ENCODE peak calls at places on chromosomes 6 and 20, in six cellular contexts. X, M, S, D, K and L are unnamed samples.

GRCh38 chr6:139983555-139984276 is 609.3 kb upstream of the CITED2 start:
- DNase-seq in K (no peak), X (no peak), M (no peak), D (no peak), S (peak), L (no peak)

GRCh38 chr6:109178921-109179320 is 83.6 kb downstream of the CEP57L1 start:
- DNase-seq in K (no peak), X (no peak), D (no peak), S (no peak), M (no peak), L (no peak)

GRCh38 chr6:1223312-1223603 is 88.6 kb upstream of the FOXQ1 start:
- DNase-seq in K (no peak), S (no peak), X (no peak), D (no peak), M (no peak), L (no peak)

GRCh38 chr6:106731144-106731842 is 101.9 kb downstream of the QRSL1 start:
- DNase-seq in S (no peak), D (no peak), X (no peak), M (no peak), K (no peak), L (no peak)

GRCh38 chr20:33945391-33946079 is 48.2 kb upstream of the RALY start:
- DNase-seq in D (peak), K (no peak), X (no peak), M (no peak), S (peak), L (no peak)

GRCh38 chr6:149015877-149016525 is 269.2 kb downstream of the UST start:
- DNase-seq in K (no peak), X (no peak), S (no peak), D (no peak), M (no peak), L (no peak)

GRCh38 chr6:79065232-79065631 is 12.8 kb downstream of the PHIP start:
- DNase-seq in S (no peak), D (no peak), M (no peak), K (no peak), X (no peak), L (no peak)

GRCh38 chr6:87473419-87473903 is 687 bp downstream of the SLC35A1 start:
- DNase-seq in D (no peak), K (peak), X (peak), S (peak), M (no peak), L (peak)

GRCh38 chr6:128763599-128764300 is 119.2 kb upstream of the LAMA2 start:
- DNase-seq in M (no peak), S (peak), D (no peak), K (no peak), X (no peak), L (no peak)

GRCh38 chr6:149363154-149363553 is 36.9 kb upstream of the SUMO4 start:
- DNase-seq in K (no peak), S (no peak), D (no peak), M (no peak), X (peak), L (no peak)

GRCh38 chr20:57004416-57004815 is 262.0 kb downstream of the BMP7 start:
- DNase-seq in S (no peak), M (no peak), K (no peak), D (no peak), X (no peak), L (no peak)

DNA sequence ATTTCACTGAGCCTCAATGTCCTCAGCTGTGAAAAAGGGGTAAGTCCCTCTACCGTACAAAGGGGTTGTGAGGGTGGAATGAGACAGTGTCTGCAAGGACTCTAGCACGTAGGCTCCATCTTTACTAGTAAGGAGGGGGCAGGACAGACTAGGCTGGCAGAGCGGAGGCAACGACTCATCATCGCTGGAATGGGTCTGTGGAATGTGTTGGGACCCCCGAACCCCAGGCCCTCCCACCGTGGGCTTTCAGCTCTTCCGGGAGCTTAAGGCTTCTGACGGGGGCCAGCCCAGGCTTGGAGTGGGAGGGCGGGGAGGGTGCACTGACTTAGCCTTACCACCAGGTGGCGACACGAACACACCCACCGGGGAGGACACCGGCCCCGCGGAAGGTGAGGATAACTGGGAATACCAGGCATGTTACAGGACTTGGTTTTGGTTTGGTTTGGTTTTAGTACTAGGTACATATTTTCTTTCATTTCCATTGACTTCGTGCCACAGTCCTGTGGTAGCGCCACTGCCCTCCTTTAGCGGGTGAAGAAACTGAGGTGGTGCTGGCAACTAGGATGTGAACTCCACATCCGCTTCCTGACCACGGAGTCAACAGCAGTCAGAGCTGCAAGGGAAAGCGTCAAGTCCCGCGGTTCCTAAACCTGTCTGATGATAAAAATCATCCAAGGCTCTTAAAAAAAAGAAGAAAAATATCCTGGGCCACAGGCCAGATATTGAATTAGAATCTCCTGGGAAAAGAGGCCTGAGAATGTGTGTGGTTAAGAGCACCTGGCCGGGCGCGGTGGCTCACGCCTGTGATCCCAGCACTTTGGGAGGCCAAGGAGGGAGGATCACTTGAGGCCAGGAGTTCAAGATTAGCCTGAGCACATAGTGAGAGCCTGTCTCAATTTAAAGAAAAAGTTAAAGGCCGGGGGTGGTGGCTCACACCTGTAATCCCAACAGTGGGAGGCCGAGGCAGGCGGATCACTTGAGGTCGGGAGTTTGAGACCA is 10.3 kb upstream of the TULP1 start:
- DNase-seq in M (peak), S (peak), K (peak), D (no peak), X (peak), L (no peak)
- H3K4me3 ChIP-seq in M (peak), S (peak), K (peak), D (peak), X (no peak), L (no peak)

DNA sequence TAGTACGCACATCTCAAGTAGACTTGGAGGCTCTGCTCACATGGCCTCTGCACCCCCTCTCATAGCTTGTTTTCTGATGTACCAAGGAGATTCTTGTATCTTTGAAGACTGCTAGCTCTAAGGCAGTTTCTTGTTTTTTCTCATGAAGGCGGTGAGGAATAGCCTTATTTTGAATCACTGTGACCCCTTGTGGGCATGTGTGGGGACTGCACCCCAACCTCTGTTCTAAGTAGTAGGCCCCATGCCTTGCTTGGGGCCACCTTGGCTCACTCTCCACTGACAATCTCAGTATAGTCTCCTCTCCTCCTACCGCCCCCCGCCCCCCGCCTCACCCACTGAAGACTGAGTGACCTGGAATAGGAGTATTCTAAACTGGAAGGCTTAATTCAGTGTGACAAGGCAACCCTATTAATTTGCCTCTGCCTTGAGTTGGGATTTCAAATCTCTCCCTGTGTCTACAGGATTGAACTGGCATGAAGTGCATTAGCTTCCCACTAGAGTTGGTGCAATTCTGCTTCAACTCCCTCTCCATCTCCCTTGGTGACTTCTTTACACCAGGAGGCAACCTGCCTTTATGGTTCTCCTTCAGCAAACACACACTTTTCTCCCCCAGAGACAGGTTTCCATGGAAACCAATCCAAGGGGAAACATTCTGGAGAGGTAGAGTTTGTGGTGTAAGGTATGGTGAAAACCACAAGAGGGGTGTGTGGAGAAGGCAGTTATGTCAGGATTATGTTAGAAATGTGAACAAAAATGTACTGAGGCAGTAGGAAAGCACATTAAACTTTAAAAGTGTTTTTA is 75.4 kb upstream of the ECI2 start:
- DNase-seq in X (peak), K (peak), S (peak), M (peak), D (peak), L (peak)
- TF ChIP-seq CTCF in X (peak), K (peak), S (peak), M (peak), D (peak), L (peak)

GRCh38 chr6:137869781-137870180 is 2.7 kb downstream of the TNFAIP3 start:
- DNase-seq in M (no peak), X (no peak), S (no peak), K (no peak), D (no peak), L (no peak)
- H3K4me3 ChIP-seq in M (peak), X (peak), S (no peak), K (no peak), D (peak), L (no peak)

GRCh38 chr6:12343122-12343439 is 52.9 kb downstream of the EDN1 start:
- DNase-seq in M (no peak), S (peak), D (no peak), K (no peak), X (no peak), L (no peak)

GRCh38 chr6:12340488-12340818 is 50.3 kb downstream of the EDN1 start:
- DNase-seq in S (no peak), M (no peak), D (no peak), K (no peak), X (no peak), L (no peak)

GRCh38 chr6:12342664-12343063 is 52.5 kb downstream of the EDN1 start:
- DNase-seq in S (peak), X (no peak), D (no peak), K (no peak), M (no peak), L (no peak)

GRCh38 chr6:12339022-12339421 is 48.9 kb downstream of the EDN1 start:
- DNase-seq in X (no peak), M (no peak), K (no peak), D (no peak), S (no peak), L (no peak)

GRCh38 chr6:12339808-12340487 is 49.8 kb downstream of the EDN1 start:
- DNase-seq in S (no peak), K (peak), X (no peak), D (no peak), M (no peak), L (no peak)
- TF ChIP-seq CTCF in S (no peak), K (no peak), X (no peak), D (no peak), M (no peak), L (no peak)

DNA sequence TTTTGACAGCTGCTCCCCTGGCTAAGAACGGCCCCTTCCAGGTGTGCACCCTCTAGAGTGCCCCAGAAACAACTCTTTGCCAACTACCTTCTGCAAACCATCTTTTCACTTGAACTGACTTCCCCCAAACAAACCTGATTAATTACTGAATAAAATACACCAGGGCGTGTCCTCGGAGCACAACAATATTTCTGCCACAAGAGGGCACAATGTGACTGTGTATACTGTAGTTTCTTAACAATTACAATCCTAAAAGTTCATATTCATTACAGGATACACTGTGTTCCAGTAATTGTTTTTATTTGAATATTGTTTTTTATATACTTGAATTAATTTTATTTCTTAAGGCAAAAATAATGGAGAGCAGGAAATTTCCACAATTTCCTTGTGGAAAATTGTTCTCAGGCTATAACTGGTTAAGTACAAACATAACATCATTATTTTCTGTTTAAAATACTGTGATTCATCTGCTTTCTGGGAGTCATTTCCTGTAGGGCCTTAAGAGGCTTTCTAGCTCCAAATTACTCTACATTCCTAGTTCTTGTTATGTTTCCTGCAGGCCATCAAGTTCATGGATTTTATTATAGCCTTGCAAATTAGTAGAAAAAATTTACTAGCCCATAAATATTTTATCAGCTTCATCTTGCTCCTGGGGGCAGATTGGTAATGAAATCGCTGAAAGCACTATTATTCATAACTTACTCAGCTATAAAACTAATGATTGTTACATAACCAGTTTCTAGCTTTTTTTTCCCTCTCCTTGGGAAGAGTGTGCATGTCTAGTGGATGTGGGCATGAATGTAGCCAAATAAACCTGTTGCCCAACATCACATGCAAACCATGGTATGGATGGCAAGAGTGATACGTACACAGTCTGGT is 51.9 kb upstream of the SLC22A16 start:
- DNase-seq in D (no peak), S (peak), K (peak), X (peak), M (no peak), L (peak)
- H3K4me3 ChIP-seq in D (no peak), S (no peak), K (no peak), X (no peak), M (no peak), L (no peak)

GRCh38 chr6:116017546-116018276 is 43.0 kb downstream of the FRK start:
- DNase-seq in M (no peak), X (no peak), K (no peak), D (no peak), S (no peak), L (no peak)

GRCh38 chr6:116016846-116017545 is 43.7 kb downstream of the FRK start:
- DNase-seq in S (peak), D (peak), X (no peak), K (no peak), M (no peak), L (no peak)

GRCh38 chr6:116020738-116021137 is 40.0 kb downstream of the FRK start:
- DNase-seq in D (no peak), K (no peak), S (no peak), X (no peak), M (no peak), L (no peak)

GRCh38 chr6:116019428-116019827 is 41.3 kb downstream of the FRK start:
- DNase-seq in S (no peak), M (no peak), X (no peak), D (no peak), K (no peak), L (no peak)

DNA sequence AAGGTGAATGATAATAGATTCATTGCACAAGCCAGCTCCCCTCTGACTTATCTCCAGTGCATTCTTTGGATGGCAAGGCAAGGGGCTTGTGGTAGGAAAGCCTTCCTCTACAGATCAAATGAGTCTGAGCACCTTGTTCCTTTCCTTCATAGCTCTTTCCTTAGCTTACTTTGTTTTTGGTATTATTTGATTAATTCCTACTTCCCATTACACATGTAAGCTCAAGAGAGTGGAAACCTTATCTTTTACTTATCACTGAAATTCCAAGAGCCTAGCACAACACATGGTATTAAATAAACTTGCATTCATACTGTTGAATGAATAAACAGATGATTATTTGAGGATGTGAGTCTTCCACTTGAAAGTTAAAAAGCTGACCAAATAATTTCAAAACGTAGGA is 41.7 kb downstream of the FRK start:
- DNase-seq in K (no peak), M (no peak), S (no peak), D (no peak), X (no peak), L (no peak)
- TF ChIP-seq CTCF in K (no peak), M (no peak), S (no peak), D (no peak), X (no peak), L (no peak)

GRCh38 chr6:8552023-8552422 is 116.7 kb upstream of the SLC35B3 start:
- DNase-seq in S (no peak), M (no peak), K (no peak), D (no peak), X (no peak), L (no peak)
- H3K4me3 ChIP-seq in S (no peak), M (no peak), K (no peak), D (no peak), X (no peak), L (no peak)

DNA sequence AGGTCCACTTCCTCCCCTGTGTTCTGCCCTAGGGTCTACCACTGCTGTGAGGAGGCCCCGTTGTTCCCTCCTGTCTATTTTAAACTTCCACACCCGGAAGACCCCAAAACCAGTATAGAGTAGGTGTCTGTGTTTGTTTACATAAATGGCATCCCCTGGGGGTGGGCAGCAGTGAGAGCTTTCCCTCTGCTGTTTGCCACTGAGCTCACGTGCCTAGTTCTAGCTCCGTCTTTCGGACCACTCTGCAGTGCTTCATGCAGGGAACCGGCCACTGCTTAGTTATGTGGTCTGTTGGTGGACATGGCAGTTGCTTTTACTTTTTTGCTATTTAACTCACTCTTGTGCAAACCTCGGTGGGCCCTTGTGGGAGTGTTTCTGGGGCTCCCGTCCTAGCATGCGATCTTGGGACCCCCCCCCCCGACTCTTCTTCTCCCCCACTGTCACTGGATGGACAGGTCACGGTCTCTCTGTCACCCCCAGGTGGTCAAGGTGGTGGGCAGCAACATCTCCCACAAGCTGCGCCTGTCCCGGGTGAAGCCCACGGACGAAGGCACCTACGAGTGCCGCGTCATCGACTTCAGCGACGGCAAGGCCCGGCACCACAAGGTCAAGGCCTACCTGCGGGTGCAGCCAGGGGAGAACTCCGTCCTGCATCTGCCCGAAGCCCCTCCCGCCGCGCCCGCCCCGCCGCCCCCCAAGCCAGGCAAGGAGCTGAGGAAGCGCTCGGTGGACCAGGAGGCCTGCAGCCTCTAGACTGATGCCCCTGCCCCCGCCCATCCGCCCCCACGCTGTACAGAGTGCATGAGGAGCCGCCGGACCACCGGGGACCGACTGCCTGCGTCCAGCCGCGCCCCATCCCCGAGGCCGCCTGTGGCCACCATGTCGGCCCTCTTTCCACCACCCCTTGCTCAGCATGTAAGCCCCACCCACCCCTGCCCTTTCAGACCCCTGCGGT is 40.9 kb downstream of the VSTM2L start:
- DNase-seq in D (no peak), S (no peak), K (no peak), X (no peak), M (no peak), L (no peak)
- TF ChIP-seq CTCF in D (no peak), S (no peak), K (peak), X (no peak), M (no peak), L (no peak)

GRCh38 chr20:35226775-35227681 is 538 bp downstream of the MMP24 start:
- DNase-seq in K (peak), M (peak), X (peak), S (peak), D (no peak), L (no peak)
- H3K4me3 ChIP-seq in K (peak), M (peak), X (no peak), S (no peak), D (peak), L (no peak)